ENCODE peak calls at places on chromosomes 4 and X, in ten cellular contexts. D, F, R, K, Q, B, X, S, H and V are unnamed samples. For H3K4me1, the result is how much of the 10 kb centered on the place peaks cover.

GRCh38 chr4:123554263-123554662 is 157.7 kb downstream of the SPRY1 start:
- DNase-seq in F (no peak), D (no peak), X (no peak), K (no peak), H (no peak), B (no peak), S (no peak), Q (no peak), R (no peak), V (no peak)

GRCh38 chr4:180059216-180059881 is 2183.9 kb upstream of the TENM3 start:
- DNase-seq in R (no peak), D (no peak), F (no peak), Q (peak), K (no peak), B (peak), X (peak), H (peak), S (peak), V (peak)

GRCh38 chr4:141346144-141346543 is 125.4 kb downstream of the ZNF330 start:
- DNase-seq in D (no peak), X (no peak), Q (no peak), F (peak), H (peak), K (no peak), S (peak), B (peak), R (no peak), V (no peak)

GRCh38 chr4:76696109-76696508 is 201.8 kb downstream of the SOWAHB start:
- DNase-seq in R (no peak), Q (no peak), D (no peak), F (no peak), H (no peak), B (no peak), S (peak), K (no peak), X (no peak), V (no peak)

GRCh38 chrX:22629105-22629725 is 356.5 kb downstream of the CBLL2 start:
- DNase-seq in Q (no peak), F (peak), X (no peak), D (no peak), R (no peak), H (no peak), S (no peak), B (no peak), K (no peak), V (no peak)

GRCh38 chr4:75891611-75892010 is 10.6 kb downstream of the PPEF2 start:
- DNase-seq in F (no peak), B (no peak), Q (no peak), S (no peak), X (no peak), K (no peak), D (no peak), R (no peak), H (no peak), V (no peak)

GRCh38 chr4:20984011-20984836 is 284.0 kb downstream of the PACRGL start:
- DNase-seq in F (peak), R (no peak), D (no peak), K (no peak), Q (peak), B (no peak), X (no peak), H (peak), S (peak), V (peak)

GRCh38 chrX:16643160-16643559 is 6.8 kb upstream of the S100G start:
- DNase-seq in K (no peak), F (no peak), S (no peak), R (no peak), X (no peak), B (no peak), Q (no peak), D (no peak), H (no peak), V (no peak)

GRCh38 chrX:87338510-87338909 is 179.1 kb upstream of the KLHL4 start:
- DNase-seq in D (no peak), H (peak), R (no peak), Q (no peak), K (no peak), X (no peak), S (peak), B (no peak), F (peak), V (no peak)

GRCh38 chr4:119204898-119205297 is 7.6 kb upstream of the USP53 start:
- DNase-seq in X (no peak), K (no peak), B (no peak), R (no peak), S (no peak), H (no peak), F (peak), D (no peak), Q (no peak), V (no peak)

GRCh38 chr4:54276633-54277426 is 47.7 kb downstream of the PDGFRA start:
- DNase-seq in F (peak), B (no peak), H (no peak), R (no peak), X (no peak), Q (no peak), S (peak), D (no peak), K (no peak), V (no peak)

GRCh38 chrX:75337525-75337924 is 63.6 kb downstream of the UPRT start:
- DNase-seq in D (no peak), Q (no peak), R (no peak), B (no peak), S (no peak), H (no peak), X (no peak), F (no peak), K (no peak), V (no peak)

GRCh38 chr4:175884048-175884447 is 72.0 kb upstream of the GPM6A start:
- DNase-seq in K (no peak), Q (no peak), F (no peak), X (no peak), R (no peak), B (no peak), D (no peak), H (no peak), S (no peak), V (no peak)

GRCh38 chrX:77937291-77937690 is 26.8 kb downstream of the ATP7A start:
- DNase-seq in B (no peak), H (no peak), K (no peak), Q (no peak), D (no peak), R (no peak), X (no peak), F (peak), S (no peak), V (no peak)

GRCh38 chr4:124420166-124420695 is 292.3 kb downstream of the ANKRD50 start:
- DNase-seq in B (no peak), K (no peak), F (no peak), Q (no peak), R (no peak), H (no peak), X (no peak), S (no peak), D (no peak), V (no peak)

GRCh38 chr4:67983333-67983732 is 20.0 kb upstream of the TMPRSS11A start:
- DNase-seq in F (no peak), D (no peak), K (no peak), Q (no peak), X (no peak), R (no peak), S (no peak), B (no peak), H (no peak), V (no peak)

GRCh38 chr4:102543529-102543928 is 42.4 kb downstream of the NFKB1 start:
- DNase-seq in F (no peak), D (no peak), H (no peak), R (no peak), X (no peak), S (no peak), B (no peak), K (no peak), Q (no peak), V (no peak)

GRCh38 chr4:173494013-173494970 is 35.7 kb downstream of the HAND2 start:
- DNase-seq in R (no peak), F (peak), X (peak), D (peak), Q (peak), S (peak), H (peak), K (peak), B (peak), V (no peak)

GRCh38 chr4:7423801-7424552 is 10.8 kb downstream of the PSAPL1 start:
- DNase-seq in K (peak), X (no peak), Q (no peak), R (peak), D (peak), F (no peak), B (no peak), S (no peak), H (no peak), V (no peak)

GRCh38 chrX:24146283-24146865 is 3.2 kb upstream of the ZFX start:
- DNase-seq in F (peak), K (no peak), D (no peak), S (peak), R (no peak), H (no peak), Q (no peak), X (no peak), B (no peak), V (no peak)

GRCh38 chr4:132809298-132810032 is 339.6 kb upstream of the PCDH10 start:
- DNase-seq in B (no peak), K (no peak), S (peak), H (no peak), X (no peak), F (no peak), R (no peak), Q (no peak), D (no peak), V (no peak)

GRCh38 chrX:80022363-80023031 is 7.9 kb downstream of the TBX22 start:
- DNase-seq in F (no peak), D (no peak), H (peak), S (peak), K (no peak), X (no peak), B (no peak), R (no peak), Q (no peak), V (no peak)

GRCh38 chr4:2172161-2172560 is 69.8 kb downstream of the HAUS3 start:
- DNase-seq in F (no peak), R (no peak), S (no peak), D (no peak), X (no peak), Q (no peak), K (no peak), B (no peak), H (no peak), V (no peak)
- H3K4me1 ChIP-seq in F (under half), R (under half), S (under half), D (under half), X (under half), Q (under half), K (under half), B (under half), H (under half), V (under half)

GRCh38 chr4:186015212-186015817 is 53.6 kb upstream of the TLR3 start:
- DNase-seq in X (no peak), B (no peak), H (no peak), Q (no peak), D (no peak), F (no peak), K (no peak), S (peak), R (peak), V (no peak)

GRCh38 chr4:186010821-186011220 is 58.1 kb upstream of the TLR3 start:
- DNase-seq in S (no peak), F (no peak), X (no peak), D (no peak), Q (no peak), B (no peak), K (no peak), H (no peak), R (no peak), V (no peak)

GRCh38 chr4:186012071-186012470 is 56.9 kb upstream of the TLR3 start:
- DNase-seq in D (no peak), K (no peak), B (no peak), S (no peak), F (no peak), R (peak), Q (no peak), H (no peak), X (no peak), V (no peak)

GRCh38 chr4:186016796-186017195 is 52.2 kb upstream of the TLR3 start:
- DNase-seq in D (no peak), S (no peak), R (no peak), H (no peak), K (no peak), B (no peak), F (no peak), Q (no peak), X (no peak), V (no peak)

GRCh38 chr4:186013404-186014186 is 55.4 kb upstream of the TLR3 start:
- DNase-seq in X (no peak), Q (no peak), B (no peak), F (no peak), S (no peak), R (peak), D (no peak), K (no peak), H (no peak), V (no peak)
- H3K27ac ChIP-seq in X (no peak), Q (no peak), B (no peak), F (no peak), S (no peak), R (peak), D (no peak), K (no peak), H (no peak), V (no peak)

GRCh38 chrX:109890300-109890699 is 112.6 kb upstream of the TMEM164 start:
- DNase-seq in K (no peak), R (no peak), B (no peak), D (no peak), Q (no peak), H (no peak), S (no peak), X (no peak), F (no peak), V (no peak)

GRCh38 chrX:109886122-109886761 is 116.7 kb upstream of the TMEM164 start:
- DNase-seq in F (peak), B (peak), X (peak), R (no peak), D (peak), H (peak), K (peak), S (peak), Q (peak), V (no peak)

GRCh38 chrX:109890910-109891502 is 111.9 kb upstream of the TMEM164 start:
- DNase-seq in D (peak), X (peak), F (peak), S (peak), B (peak), R (peak), H (peak), Q (peak), K (peak), V (peak)

DNA sequence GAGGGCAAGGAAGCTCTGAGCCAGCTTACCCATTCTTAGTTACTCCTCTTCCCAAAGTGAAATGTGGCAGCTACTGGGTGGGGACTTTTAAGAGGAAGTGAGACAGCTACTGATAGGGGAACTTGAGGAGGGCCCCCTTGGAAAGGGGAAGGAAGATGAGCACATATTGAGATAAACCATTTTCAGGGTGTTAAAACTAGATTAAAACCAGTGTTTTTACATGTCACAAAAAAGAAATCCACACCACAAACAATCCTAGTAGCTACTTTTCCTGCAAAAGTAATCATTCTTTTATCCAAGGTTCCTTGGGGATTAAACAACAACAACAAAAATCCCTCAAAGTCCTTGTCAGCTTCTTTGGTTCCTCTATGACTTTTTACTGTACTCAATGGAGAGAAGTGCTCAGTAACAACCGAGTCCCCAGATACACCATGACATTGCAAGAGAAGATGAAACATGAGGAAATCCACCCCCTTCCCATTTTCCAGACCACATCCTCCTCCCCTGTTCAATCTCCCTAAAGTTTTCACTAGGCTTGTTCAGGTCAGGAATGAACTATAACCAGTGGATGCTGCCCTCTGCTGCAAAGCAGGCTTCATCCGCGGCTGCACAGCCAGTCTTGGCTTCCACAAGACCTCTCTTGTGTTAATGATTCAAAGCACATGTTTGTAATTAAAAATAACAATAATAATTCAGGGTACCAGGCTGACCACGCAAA is 113.5 kb upstream of the TMEM164 start:
- DNase-seq in H (peak), Q (no peak), S (peak), R (no peak), K (no peak), B (peak), X (no peak), F (no peak), D (no peak), V (no peak)
- TF ChIP-seq CTCF in H (peak), Q (no peak), S (peak), R (no peak), K (no peak), B (no peak), X (no peak), F (no peak), D (no peak), V (no peak)

GRCh38 chr4:182901337-182901736 is 15.8 kb downstream of the DCTD start:
- DNase-seq in S (no peak), F (no peak), D (no peak), B (no peak), K (no peak), Q (no peak), X (no peak), R (no peak), H (no peak), V (no peak)

GRCh38 chr4:182904271-182904761 is 12.9 kb downstream of the DCTD start:
- DNase-seq in H (no peak), F (no peak), S (no peak), B (no peak), R (no peak), D (no peak), Q (no peak), K (no peak), X (no peak), V (no peak)

GRCh38 chr4:182906786-182907185 is 10.4 kb downstream of the DCTD start:
- DNase-seq in B (no peak), X (no peak), S (no peak), H (no peak), D (no peak), Q (no peak), K (no peak), R (no peak), F (no peak), V (no peak)

GRCh38 chr4:182905038-182905437 is 12.1 kb downstream of the DCTD start:
- DNase-seq in D (no peak), F (no peak), Q (no peak), K (no peak), S (no peak), X (no peak), B (no peak), R (no peak), H (no peak), V (no peak)

DNA sequence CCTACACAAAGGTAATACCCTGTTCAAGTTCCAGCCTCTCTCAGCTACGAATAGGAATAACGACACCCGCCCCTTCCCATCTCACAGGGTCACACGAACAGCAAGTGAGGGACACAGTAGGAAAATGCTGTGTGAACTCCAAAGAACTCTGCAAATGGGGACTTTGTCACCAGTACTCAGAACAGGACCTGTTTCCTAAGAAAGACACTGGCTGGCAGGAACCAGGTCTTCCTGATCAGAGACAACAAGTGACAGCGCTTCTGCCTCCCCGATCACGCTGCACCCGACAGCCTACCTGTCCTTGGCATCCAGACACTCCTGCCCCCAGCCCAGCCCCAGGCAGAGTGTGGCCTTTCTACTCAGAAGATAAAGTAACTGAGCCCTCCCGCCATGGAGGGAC is 14.2 kb downstream of the DCTD start:
- DNase-seq in Q (no peak), X (no peak), K (no peak), S (no peak), F (no peak), R (no peak), H (no peak), D (no peak), B (no peak), V (no peak)
- H3K4me1 ChIP-seq in Q (under half), X (under half), K (under half), S (under half), F (under half), R (under half), H (under half), D (under half), B (under half), V (under half)

DNA sequence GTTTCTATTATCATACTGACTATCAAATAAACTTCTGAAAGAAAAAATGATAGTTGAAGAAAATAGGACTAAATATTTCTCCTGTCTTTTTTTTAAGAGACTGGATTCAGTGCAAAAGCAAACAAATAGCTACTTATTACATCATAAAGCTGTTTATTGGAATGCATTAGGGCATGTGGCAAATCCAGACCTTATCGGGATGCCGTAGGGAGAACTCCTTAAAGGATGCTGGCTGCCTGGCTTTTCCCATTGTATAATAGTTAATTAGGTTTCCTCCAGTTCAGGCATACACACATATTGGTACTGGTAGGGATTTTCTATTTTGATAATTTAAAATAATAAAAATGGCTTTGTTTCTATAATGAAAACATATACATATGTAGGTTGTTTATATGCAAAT is 539.3 kb upstream of the ATOH1 start:
- DNase-seq in X (no peak), S (no peak), Q (no peak), H (no peak), F (no peak), K (no peak), R (no peak), D (no peak), B (no peak), V (no peak)
- H3K27ac ChIP-seq in X (no peak), S (no peak), Q (no peak), H (no peak), F (no peak), K (no peak), R (no peak), D (no peak), B (no peak), V (no peak)

GRCh38 chr4:15577508-15577907 is 77.6 kb downstream of the FBXL5 start:
- DNase-seq in F (no peak), X (no peak), S (no peak), H (no peak), K (no peak), B (no peak), D (no peak), R (no peak), Q (no peak), V (no peak)

GRCh38 chr4:15575951-15576350 is 79.2 kb downstream of the FBXL5 start:
- DNase-seq in X (no peak), F (no peak), D (no peak), B (no peak), H (no peak), K (no peak), Q (no peak), R (no peak), S (peak), V (no peak)
- TF ChIP-seq CTCF in X (no peak), F (no peak), D (no peak), B (no peak), H (no peak), K (no peak), Q (no peak), R (no peak), S (no peak), V (no peak)

DNA sequence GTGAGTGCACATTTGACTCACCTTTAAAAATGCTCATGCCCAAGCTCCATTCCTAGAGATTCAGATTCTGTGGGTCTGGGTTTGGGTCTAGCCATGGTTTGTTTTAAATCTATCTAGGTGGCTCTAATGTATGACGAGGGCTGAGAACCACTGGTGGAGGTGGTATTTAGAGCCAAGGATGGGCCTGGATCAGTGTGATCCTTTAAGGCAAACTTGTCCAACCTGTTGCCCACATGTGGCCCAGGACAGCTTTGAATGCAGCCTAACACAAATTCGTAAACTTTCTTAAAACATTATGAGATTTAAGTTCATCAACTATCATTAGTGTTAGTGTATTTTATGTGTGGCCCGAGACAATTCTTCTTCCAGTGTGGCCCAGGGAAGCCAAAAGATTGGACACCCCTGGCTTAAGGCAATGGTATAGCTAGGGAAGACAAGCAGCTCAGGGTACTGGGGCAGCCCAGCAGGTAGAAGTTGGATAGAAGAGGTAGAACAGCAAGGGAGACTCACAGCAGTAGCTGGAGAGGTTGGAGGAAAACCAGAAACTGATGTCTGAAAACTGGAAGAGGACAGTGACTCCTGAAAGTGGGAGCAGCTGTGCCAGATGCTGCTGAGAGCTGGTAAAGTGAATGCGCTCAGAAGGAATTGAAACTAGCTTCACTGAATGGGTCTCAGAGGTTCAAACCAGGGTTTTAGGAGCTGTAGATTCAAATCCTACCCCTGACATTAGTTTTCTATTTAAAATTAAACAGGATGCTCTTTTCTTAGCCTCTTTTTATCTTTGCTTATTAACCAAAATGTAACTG is 18.2 kb downstream of the ADD1 start:
- DNase-seq in X (no peak), B (no peak), F (no peak), H (no peak), S (no peak), Q (no peak), R (no peak), D (no peak), K (no peak), V (no peak)
- H3K4me1 ChIP-seq in X (half or more), B (half or more), F (half or more), H (half or more), S (under half), Q (under half), R (half or more), D (half or more), K (half or more), V (half or more)

GRCh38 chr4:13328591-13328990 is 155.5 kb downstream of the RAB28 start:
- DNase-seq in Q (no peak), B (no peak), S (no peak), H (no peak), F (no peak), X (no peak), R (no peak), K (no peak), D (no peak), V (no peak)
- H3K27ac ChIP-seq in Q (no peak), B (no peak), S (no peak), H (no peak), F (no peak), X (no peak), R (no peak), K (no peak), D (no peak), V (no peak)